ENCODE peak calls at places on chromosomes 13 and 19, in nine cellular contexts. One of them, this sample, is unnamed.

GRCh38 chr13:93307166-93307565 is 80.6 kb downstream of the GPC6 start:
- DNase-seq in CD8-positive, alpha-beta T cell: no peak
- DNase-seq in HFFc6: no peak
- DNase-seq in fibroblast of mammary gland: peak; percentile 58
- DNase-seq in transverse colon: no peak
- DNase-seq in AG09319: no peak
- DNase-seq in ovary: no peak
- DNase-seq in lower lobe of right lung: no peak
- DNase-seq in dorsolateral prefrontal cortex: no peak
- DNase-seq in this sample: no peak

GRCh38 chr19:10105241-10106099 is 692 bp upstream of the PPAN start:
- DNase-seq in AG09319: no peak
- DNase-seq in HFFc6: no peak
- DNase-seq in transverse colon: peak; percentile 22
- DNase-seq in dorsolateral prefrontal cortex: no peak
- DNase-seq in ovary: no peak
- DNase-seq in lower lobe of right lung: no peak
- DNase-seq in fibroblast of mammary gland: no peak
- DNase-seq in CD8-positive, alpha-beta T cell: peak; percentile 61
- DNase-seq in this sample: no peak

GRCh38 chr13:71460179-71460578 is 406.8 kb downstream of the DACH1 start:
- DNase-seq in fibroblast of mammary gland: no peak
- DNase-seq in CD8-positive, alpha-beta T cell: no peak
- DNase-seq in AG09319: no peak
- DNase-seq in transverse colon: no peak
- DNase-seq in HFFc6: no peak
- DNase-seq in dorsolateral prefrontal cortex: no peak
- DNase-seq in lower lobe of right lung: no peak
- DNase-seq in ovary: no peak
- DNase-seq in this sample: no peak

GRCh38 chr19:49663224-49663623 is 2.4 kb downstream of the IRF3 start:
- DNase-seq in ovary: no peak
- DNase-seq in dorsolateral prefrontal cortex: no peak
- DNase-seq in HFFc6: no peak
- DNase-seq in AG09319: no peak
- DNase-seq in transverse colon: no peak
- DNase-seq in CD8-positive, alpha-beta T cell: no peak
- DNase-seq in lower lobe of right lung: no peak
- DNase-seq in fibroblast of mammary gland: no peak
- DNase-seq in this sample: no peak

GRCh38 chr13:42266464-42266863 is 5.5 kb upstream of the AKAP11 start:
- DNase-seq in CD8-positive, alpha-beta T cell: no peak
- DNase-seq in fibroblast of mammary gland: peak; percentile 59
- DNase-seq in dorsolateral prefrontal cortex: no peak
- DNase-seq in lower lobe of right lung: no peak
- DNase-seq in ovary: no peak
- DNase-seq in transverse colon: no peak
- DNase-seq in AG09319: no peak
- DNase-seq in HFFc6: peak; percentile 6
- DNase-seq in this sample: no peak

GRCh38 chr19:6589711-6590457 is 1.1 kb downstream of the CD70 start:
- DNase-seq in fibroblast of mammary gland: no peak
- DNase-seq in AG09319: no peak
- DNase-seq in HFFc6: no peak
- DNase-seq in CD8-positive, alpha-beta T cell: no peak
- DNase-seq in lower lobe of right lung: no peak
- DNase-seq in transverse colon: no peak
- DNase-seq in ovary: no peak
- DNase-seq in dorsolateral prefrontal cortex: no peak
- DNase-seq in this sample: no peak

GRCh38 chr13:98923641-98924397 is 54.0 kb downstream of the DOCK9 start:
- DNase-seq in AG09319: no peak
- DNase-seq in dorsolateral prefrontal cortex: no peak
- DNase-seq in fibroblast of mammary gland: peak; percentile 39
- DNase-seq in ovary: no peak
- DNase-seq in transverse colon: no peak
- DNase-seq in lower lobe of right lung: no peak
- DNase-seq in HFFc6: no peak
- DNase-seq in CD8-positive, alpha-beta T cell: no peak
- DNase-seq in this sample: no peak

GRCh38 chr19:35777411-35777841 is 2.1 kb downstream of the ARHGAP33 start:
- DNase-seq in fibroblast of mammary gland: no peak
- DNase-seq in dorsolateral prefrontal cortex: peak; percentile 58
- DNase-seq in transverse colon: no peak
- DNase-seq in HFFc6: no peak
- DNase-seq in CD8-positive, alpha-beta T cell: no peak
- DNase-seq in ovary: no peak
- DNase-seq in lower lobe of right lung: no peak
- DNase-seq in AG09319: no peak
- DNase-seq in this sample: no peak

GRCh38 chr19:12757544-12758274 is 6.1 kb downstream of the BEST2 start:
- DNase-seq in HFFc6: peak; percentile 60
- DNase-seq in CD8-positive, alpha-beta T cell: peak; percentile 49
- DNase-seq in transverse colon: peak; percentile 80
- DNase-seq in ovary: peak; percentile 74
- DNase-seq in dorsolateral prefrontal cortex: peak; percentile 58
- DNase-seq in AG09319: peak; percentile 34
- DNase-seq in fibroblast of mammary gland: peak; percentile 68
- DNase-seq in lower lobe of right lung: peak; percentile 81
- DNase-seq in this sample: peak; percentile 91

GRCh38 chr19:52237197-52237596 is 32.2 kb upstream of the ZNF766 start:
- DNase-seq in transverse colon: no peak
- DNase-seq in ovary: no peak
- DNase-seq in HFFc6: no peak
- DNase-seq in dorsolateral prefrontal cortex: no peak
- DNase-seq in AG09319: no peak
- DNase-seq in CD8-positive, alpha-beta T cell: no peak
- DNase-seq in fibroblast of mammary gland: peak; percentile 16
- DNase-seq in lower lobe of right lung: no peak
- DNase-seq in this sample: no peak

GRCh38 chr19:6521718-6522646 is 8.8 kb upstream of the TNFSF9 start:
- DNase-seq in ovary: no peak
- DNase-seq in HFFc6: no peak
- DNase-seq in fibroblast of mammary gland: peak; percentile 45
- DNase-seq in CD8-positive, alpha-beta T cell: peak; percentile 62
- DNase-seq in dorsolateral prefrontal cortex: no peak
- DNase-seq in AG09319: no peak
- DNase-seq in transverse colon: peak; percentile 61
- DNase-seq in lower lobe of right lung: peak; percentile 58
- DNase-seq in this sample: no peak

GRCh38 chr13:80037505-80037888 is 303.4 kb downstream of the SPRY2 start:
- DNase-seq in dorsolateral prefrontal cortex: peak; percentile 50
- DNase-seq in transverse colon: no peak
- DNase-seq in AG09319: peak; percentile 49
- DNase-seq in ovary: no peak
- DNase-seq in CD8-positive, alpha-beta T cell: no peak
- DNase-seq in fibroblast of mammary gland: peak; percentile 96
- DNase-seq in HFFc6: peak; percentile 92
- DNase-seq in lower lobe of right lung: no peak
- DNase-seq in this sample: no peak

GRCh38 chr13:101026736-101027398 is 352.3 kb upstream of the TMTC4 start:
- DNase-seq in transverse colon: no peak
- DNase-seq in fibroblast of mammary gland: no peak
- DNase-seq in AG09319: no peak
- DNase-seq in ovary: no peak
- DNase-seq in lower lobe of right lung: no peak
- DNase-seq in HFFc6: no peak
- DNase-seq in CD8-positive, alpha-beta T cell: no peak
- DNase-seq in dorsolateral prefrontal cortex: no peak
- DNase-seq in this sample: no peak

GRCh38 chr19:15323496-15324235 is 8.7 kb downstream of the BRD4 start:
- DNase-seq in lower lobe of right lung: peak; percentile 55
- DNase-seq in CD8-positive, alpha-beta T cell: no peak
- DNase-seq in fibroblast of mammary gland: peak; percentile 80
- DNase-seq in ovary: peak; percentile 64
- DNase-seq in AG09319: no peak
- DNase-seq in HFFc6: peak; percentile 48
- DNase-seq in transverse colon: peak; percentile 59
- DNase-seq in dorsolateral prefrontal cortex: no peak
- DNase-seq in this sample: no peak

GRCh38 chr13:24127116-24127631 is 33.3 kb upstream of the SPATA13 start:
- DNase-seq in AG09319: no peak
- DNase-seq in transverse colon: peak; percentile 65
- DNase-seq in lower lobe of right lung: no peak
- DNase-seq in CD8-positive, alpha-beta T cell: no peak
- DNase-seq in HFFc6: no peak
- DNase-seq in dorsolateral prefrontal cortex: no peak
- DNase-seq in fibroblast of mammary gland: peak; percentile 16
- DNase-seq in ovary: no peak
- DNase-seq in this sample: no peak

GRCh38 chr19:47723573-47723923 is 10.3 kb downstream of the EHD2 start:
- DNase-seq in transverse colon: peak; percentile 59
- DNase-seq in ovary: no peak
- DNase-seq in lower lobe of right lung: peak; percentile 87
- DNase-seq in CD8-positive, alpha-beta T cell: no peak
- DNase-seq in AG09319: peak; percentile 83
- DNase-seq in HFFc6: peak; percentile 86
- DNase-seq in fibroblast of mammary gland: peak; percentile 94
- DNase-seq in dorsolateral prefrontal cortex: no peak
- DNase-seq in this sample: no peak

GRCh38 chr19:55585658-55586339 is 5.2 kb upstream of the ZNF579 start:
- DNase-seq in ovary: peak; percentile 87
- DNase-seq in transverse colon: peak; percentile 71
- DNase-seq in HFFc6: peak; percentile 48
- DNase-seq in lower lobe of right lung: peak; percentile 89
- DNase-seq in fibroblast of mammary gland: peak; percentile 52
- DNase-seq in dorsolateral prefrontal cortex: peak; percentile 85
- DNase-seq in CD8-positive, alpha-beta T cell: peak; percentile 50
- DNase-seq in AG09319: no peak
- DNase-seq in this sample: peak; percentile 92

GRCh38 chr13:33199282-33199850 is 86.2 kb downstream of the STARD13 start:
- DNase-seq in AG09319: no peak
- DNase-seq in fibroblast of mammary gland: no peak
- DNase-seq in HFFc6: no peak
- DNase-seq in dorsolateral prefrontal cortex: no peak
- DNase-seq in lower lobe of right lung: no peak
- DNase-seq in CD8-positive, alpha-beta T cell: no peak
- DNase-seq in transverse colon: no peak
- DNase-seq in ovary: no peak
- DNase-seq in this sample: no peak

GRCh38 chr19:11164879-11165406 is 9.4 kb upstream of the SPC24 start:
- DNase-seq in CD8-positive, alpha-beta T cell: no peak
- DNase-seq in fibroblast of mammary gland: peak; percentile 92
- DNase-seq in ovary: peak; percentile 84
- DNase-seq in HFFc6: no peak
- DNase-seq in AG09319: peak; percentile 85
- DNase-seq in lower lobe of right lung: peak; percentile 56
- DNase-seq in dorsolateral prefrontal cortex: no peak
- DNase-seq in transverse colon: peak; percentile 70
- DNase-seq in this sample: no peak

DNA sequence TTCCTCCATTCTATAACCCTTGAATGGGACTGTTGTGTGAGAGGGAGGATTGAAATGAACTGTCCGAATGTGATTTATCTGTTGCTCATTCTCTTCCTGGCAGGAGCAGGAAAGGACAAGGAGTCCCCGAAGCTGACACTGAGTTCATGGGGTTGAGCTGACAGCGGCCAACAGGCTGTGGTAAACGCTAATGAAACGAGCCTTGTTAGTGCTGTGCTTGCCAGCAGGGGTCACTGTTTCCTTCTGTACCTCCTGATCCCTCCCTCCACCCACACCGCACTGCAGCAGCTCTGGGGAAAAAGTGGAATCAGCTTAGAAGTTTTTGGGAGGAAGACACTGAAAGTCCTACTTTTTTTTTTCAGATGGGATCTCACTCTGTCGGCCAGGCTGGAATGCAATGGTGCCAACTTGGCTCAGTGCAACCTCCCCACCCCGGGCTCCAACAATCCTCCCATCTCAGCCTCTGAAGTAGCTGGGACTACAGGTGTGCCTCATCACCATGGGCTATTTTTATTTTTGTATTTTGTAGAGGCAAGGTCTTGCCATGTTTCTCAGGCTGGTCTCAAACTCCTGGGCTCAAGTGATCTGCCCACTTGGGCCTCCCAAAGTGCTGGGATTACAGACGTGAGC is 6.7 kb upstream of the ZNF761 start:
- DNase-seq in HFFc6: peak; percentile 42
- DNase-seq in ovary: peak; percentile 76
- DNase-seq in CD8-positive, alpha-beta T cell: peak; percentile 70
- DNase-seq in transverse colon: peak; percentile 71
- DNase-seq in lower lobe of right lung: peak; percentile 80
- DNase-seq in dorsolateral prefrontal cortex: peak; percentile 70
- DNase-seq in AG09319: peak; percentile 19
- DNase-seq in fibroblast of mammary gland: peak; percentile 71
- DNase-seq in this sample: no peak
- TF ChIP-seq CTCF in HFFc6: peak; percentile 88
- TF ChIP-seq CTCF in ovary: peak; percentile 72
- TF ChIP-seq CTCF in CD8-positive, alpha-beta T cell: peak; percentile 81
- TF ChIP-seq CTCF in transverse colon: peak; percentile 71
- TF ChIP-seq CTCF in lower lobe of right lung: peak; percentile 87
- TF ChIP-seq CTCF in dorsolateral prefrontal cortex: peak; percentile 48
- TF ChIP-seq CTCF in AG09319: peak; percentile 73
- TF ChIP-seq CTCF in fibroblast of mammary gland: peak; percentile 74
- TF ChIP-seq CTCF in this sample: peak; percentile 58

GRCh38 chr19:38899447-38900219 is at the start of the genes NFKBIB and SIRT2:
- DNase-seq in ovary: peak; percentile 98
- DNase-seq in HFFc6: peak; percentile 100
- DNase-seq in lower lobe of right lung: peak; percentile 100
- DNase-seq in transverse colon: peak; percentile 100
- DNase-seq in AG09319: peak; percentile 97
- DNase-seq in dorsolateral prefrontal cortex: peak; percentile 100
- DNase-seq in fibroblast of mammary gland: peak; percentile 99
- DNase-seq in CD8-positive, alpha-beta T cell: peak; percentile 99
- DNase-seq in this sample: peak; percentile 99
- TF ChIP-seq CTCF in ovary: no peak
- TF ChIP-seq CTCF in HFFc6: no peak
- TF ChIP-seq CTCF in lower lobe of right lung: no peak
- TF ChIP-seq CTCF in transverse colon: no peak
- TF ChIP-seq CTCF in AG09319: no peak
- TF ChIP-seq CTCF in dorsolateral prefrontal cortex: no peak
- TF ChIP-seq CTCF in fibroblast of mammary gland: no peak
- TF ChIP-seq CTCF in CD8-positive, alpha-beta T cell: no peak
- TF ChIP-seq CTCF in this sample: no peak

GRCh38 chr19:14175351-14175792 is 30.6 kb downstream of the ADGRL1 start:
- DNase-seq in ovary: no peak
- DNase-seq in HFFc6: no peak
- DNase-seq in transverse colon: no peak
- DNase-seq in lower lobe of right lung: no peak
- DNase-seq in dorsolateral prefrontal cortex: no peak
- DNase-seq in CD8-positive, alpha-beta T cell: no peak
- DNase-seq in fibroblast of mammary gland: no peak
- DNase-seq in AG09319: no peak
- DNase-seq in this sample: no peak
- TF ChIP-seq CTCF in ovary: no peak
- TF ChIP-seq CTCF in HFFc6: no peak
- TF ChIP-seq CTCF in transverse colon: no peak
- TF ChIP-seq CTCF in lower lobe of right lung: no peak
- TF ChIP-seq CTCF in dorsolateral prefrontal cortex: no peak
- TF ChIP-seq CTCF in CD8-positive, alpha-beta T cell: no peak
- TF ChIP-seq CTCF in fibroblast of mammary gland: no peak
- TF ChIP-seq CTCF in AG09319: no peak
- TF ChIP-seq CTCF in this sample: no peak

DNA sequence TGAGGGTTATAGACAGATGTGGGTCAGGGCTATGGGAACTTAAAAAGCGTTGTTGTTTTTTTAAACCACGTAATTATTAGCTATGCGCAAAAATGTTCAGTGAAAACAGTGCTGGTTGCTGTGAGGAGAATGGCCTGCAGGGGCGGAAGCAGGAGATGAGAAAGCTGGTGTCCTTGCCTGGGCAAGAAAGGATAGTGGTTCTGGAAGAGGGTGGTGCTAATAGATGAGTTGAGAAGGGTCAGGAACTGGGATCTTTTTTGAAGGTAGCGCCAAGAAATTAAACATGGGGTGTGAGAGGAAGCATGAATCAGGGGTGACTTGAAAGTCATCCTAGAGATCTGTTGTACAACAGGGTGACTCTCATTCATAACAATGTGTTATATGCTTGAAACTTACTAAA is 4.8 kb upstream of the SMG9 start:
- DNase-seq in ovary: no peak
- DNase-seq in CD8-positive, alpha-beta T cell: no peak
- DNase-seq in AG09319: no peak
- DNase-seq in lower lobe of right lung: no peak
- DNase-seq in fibroblast of mammary gland: peak; percentile 88
- DNase-seq in dorsolateral prefrontal cortex: no peak
- DNase-seq in transverse colon: no peak
- DNase-seq in HFFc6: peak; percentile 79
- DNase-seq in this sample: no peak
- TF ChIP-seq CTCF in ovary: no peak
- TF ChIP-seq CTCF in CD8-positive, alpha-beta T cell: no peak
- TF ChIP-seq CTCF in AG09319: peak; percentile 66
- TF ChIP-seq CTCF in lower lobe of right lung: no peak
- TF ChIP-seq CTCF in fibroblast of mammary gland: peak; percentile 68
- TF ChIP-seq CTCF in dorsolateral prefrontal cortex: no peak
- TF ChIP-seq CTCF in transverse colon: no peak
- TF ChIP-seq CTCF in HFFc6: peak; percentile 71
- TF ChIP-seq CTCF in this sample: peak; percentile 63